ENCODE peak calls at places on chromosomes 12 and 14, in five cellular contexts. L is endodermal cell, K is cardiac muscle cell, C is psoas muscle, T is transverse colon. J is an unnamed sample.
A peak's percentile ranks its signal among the peaks of the same experiment; 100 is the strongest.

GRCh38 chr12:4270016-4270669 is 3.4 kb upstream of the CCND2 start:
- DNase-seq in L (peak; percentile 87), K (no peak), C (no peak), T (peak; percentile 66), J (no peak)

GRCh38 chr12:18595406-18595805 is 142.4 kb downstream of the PLCZ1 start:
- DNase-seq in L (no peak), K (no peak), C (no peak), T (no peak), J (no peak)

GRCh38 chr14:105287249-105288102 is 13.3 kb downstream of the BRF1 start:
- DNase-seq in L (peak; percentile 62), K (no peak), C (no peak), T (no peak), J (no peak)

GRCh38 chr12:109473006-109473405 is 4.1 kb downstream of the KCTD10 start:
- DNase-seq in L (no peak), K (no peak), C (no peak), T (no peak), J (no peak)

GRCh38 chr14:72594099-72594901 is 299.6 kb downstream of the DPF3 start:
- DNase-seq in L (no peak), K (no peak), C (no peak), T (no peak), J (no peak)

GRCh38 chr12:12244341-12244740 is 22.5 kb downstream of the LRP6 start:
- DNase-seq in L (no peak), K (no peak), C (no peak), T (no peak), J (no peak)

GRCh38 chr14:97382616-97383226 is 585.5 kb downstream of the VRK1 start:
- DNase-seq in L (peak; percentile 11), K (no peak), C (no peak), T (no peak), J (no peak)

GRCh38 chr14:106228541-106229158 is 702.3 kb downstream of the TMEM121 start:
- DNase-seq in L (no peak), K (no peak), C (no peak), T (no peak), J (no peak)

GRCh38 chr14:53391631-53392030 is 238.5 kb upstream of the DDHD1 start:
- DNase-seq in L (no peak), K (peak; percentile 26), C (no peak), T (no peak), J (no peak)

GRCh38 chr14:60485600-60486251 is at the start of gene C14orf39:
- DNase-seq in L (peak; percentile 90), K (peak; percentile 22), C (peak; percentile 55), T (no peak), J (no peak)

GRCh38 chr12:18165422-18165871 is 75.5 kb upstream of the RERGL start:
- DNase-seq in L (no peak), K (peak; percentile 69), C (no peak), T (no peak), J (no peak)

GRCh38 chr12:806116-806805 is 53.9 kb downstream of the WNK1 start:
- DNase-seq in L (no peak), K (peak; percentile 86), C (no peak), T (no peak), J (no peak)

GRCh38 chr12:802242-802995 is 50.0 kb downstream of the WNK1 start:
- DNase-seq in L (no peak), K (peak; percentile 40), C (no peak), T (no peak), J (no peak)

GRCh38 chr12:810635-811415 is 58.4 kb downstream of the WNK1 start:
- DNase-seq in L (no peak), K (no peak), C (no peak), T (no peak), J (no peak)

GRCh38 chr12:805022-805632 is 52.7 kb downstream of the WNK1 start:
- DNase-seq in L (no peak), K (no peak), C (no peak), T (no peak), J (no peak)

DNA sequence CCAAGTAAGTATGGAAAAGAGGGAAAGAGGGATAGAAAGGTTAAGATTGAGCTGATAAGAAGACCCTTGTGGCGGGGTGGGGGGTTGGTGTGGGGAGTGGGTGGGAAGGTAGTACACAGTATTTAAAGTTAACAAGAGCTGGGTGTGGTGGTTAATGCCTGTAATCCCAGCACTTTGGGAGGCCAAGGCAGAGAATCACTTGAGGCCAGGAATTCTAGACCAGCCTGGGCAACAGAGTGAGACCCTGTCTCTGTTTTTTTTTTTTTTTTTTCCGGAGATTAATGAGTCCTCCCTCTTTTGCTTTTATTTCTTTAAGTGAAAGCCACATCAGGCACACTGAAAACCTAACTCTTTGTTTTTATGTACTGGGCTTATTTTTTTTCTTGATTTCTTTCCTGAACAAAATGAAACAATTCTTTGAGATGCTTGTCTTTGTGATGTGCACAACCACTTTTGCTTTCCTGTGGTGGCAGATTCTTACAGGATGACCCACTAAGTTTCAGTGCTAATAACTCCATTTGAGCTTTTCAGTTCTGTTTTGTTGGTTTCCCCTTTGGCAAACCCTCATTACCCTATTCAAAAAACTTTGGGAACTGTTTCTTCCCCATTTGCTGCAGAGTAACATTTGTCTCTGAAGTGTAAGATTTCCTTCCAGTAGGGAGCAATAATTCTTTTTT is 54.8 kb downstream of the WNK1 start:
- DNase-seq in L (no peak), K (no peak), C (no peak), T (no peak), J (no peak)
- TF ChIP-seq CTCF in L (no peak), K (no peak), C (no peak), T (no peak), J (no peak)

DNA sequence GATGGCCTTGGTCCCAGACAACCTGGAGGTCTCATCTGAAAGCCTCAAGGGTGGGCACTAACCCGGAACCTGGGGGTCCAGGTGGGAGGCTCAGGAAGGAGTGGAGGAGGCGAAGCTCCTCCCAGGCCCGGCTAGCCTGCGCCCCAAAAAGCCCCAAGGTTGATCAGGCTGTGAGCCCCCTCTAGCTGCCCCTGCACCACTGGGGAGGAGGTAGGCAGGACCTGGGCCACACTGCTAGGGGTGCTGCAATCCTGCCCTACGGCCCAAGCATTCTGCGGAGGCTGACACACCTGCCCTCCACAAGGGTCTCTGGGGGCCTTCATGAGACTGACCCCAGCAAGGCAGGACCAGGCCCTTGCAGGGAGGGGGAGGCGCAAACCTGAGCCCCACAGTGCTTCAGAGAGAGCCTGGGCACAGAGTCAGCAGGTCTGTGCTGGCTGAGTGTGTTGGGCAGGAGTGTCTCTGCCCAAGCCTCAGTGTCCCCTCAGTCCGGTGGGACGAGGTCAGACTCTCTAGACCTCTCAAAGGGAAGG is 51.9 kb downstream of the CCDC85C start:
- DNase-seq in L (no peak), K (no peak), C (no peak), T (no peak), J (no peak)
- H3K27ac ChIP-seq in L (no peak overlapping the region), K (no peak overlapping the region), C (no peak overlapping the region), T (peak overlapping the region; percentile 74), J (peak overlapping the region; percentile 90)

GRCh38 chr12:31876568-31877424 is 82.4 kb upstream of the RESF1 start:
- DNase-seq in L (no peak), K (no peak), C (no peak), T (no peak), J (peak; percentile 16)

GRCh38 chr12:31872831-31873604 is 86.2 kb upstream of the RESF1 start:
- DNase-seq in L (no peak), K (no peak), C (no peak), T (no peak), J (no peak)

GRCh38 chr12:31874961-31875608 is 84.1 kb upstream of the RESF1 start:
- DNase-seq in L (peak; percentile 81), K (peak; percentile 91), C (peak; percentile 41), T (peak; percentile 40), J (peak; percentile 55)

GRCh38 chr12:31877884-31878283 is 81.3 kb upstream of the RESF1 start:
- DNase-seq in L (peak; percentile 53), K (no peak), C (no peak), T (no peak), J (no peak)

GRCh38 chr12:31875609-31875964 is 83.6 kb upstream of the RESF1 start:
- DNase-seq in L (no peak), K (no peak), C (no peak), T (no peak), J (no peak)
- H3K9me3 ChIP-seq in L (peaks cover 36% of the 10 kb centered on the region), K (no peaks in the 10 kb centered on the region), C (no peaks in the 10 kb centered on the region), T (no peaks in the 10 kb centered on the region), J (peaks cover 9% of the 10 kb centered on the region)

GRCh38 chr12:14416658-14417057 is 51.2 kb downstream of the ATF7IP start:
- DNase-seq in L (peak; percentile 69), K (peak; percentile 92), C (no peak), T (no peak), J (no peak)
- TF ChIP-seq CTCF in L (peak; percentile 35), K (peak; percentile 50), C (no peak), T (no peak), J (peak; percentile 26)

GRCh38 chr12:70248916-70249315 is 5.7 kb downstream of the CNOT2 start:
- DNase-seq in L (no peak), K (peak; percentile 19), C (no peak), T (no peak), J (no peak)
- H3K27ac ChIP-seq in L (no peak overlapping the region), K (no peak overlapping the region), C (no peak overlapping the region), T (no peak overlapping the region), J (no peak overlapping the region)

GRCh38 chr14:19729763-19730162 is 13.6 kb upstream of the OR4Q3 start:
- DNase-seq in L (no peak), K (no peak), C (no peak), T (no peak), J (no peak)
- H3K9me3 ChIP-seq in L (peaks cover 83% of the 10 kb centered on the region), K (peaks cover 3% of the 10 kb centered on the region), C (peaks cover 7% of the 10 kb centered on the region), T (peaks cover 8% of the 10 kb centered on the region), J (peaks cover 56% of the 10 kb centered on the region)

GRCh38 chr14:66610154-66610563 is 102.2 kb downstream of the GPHN start:
- DNase-seq in L (peak; percentile 52), K (peak; percentile 9), C (no peak), T (no peak), J (no peak)
- TF ChIP-seq CTCF in L (peak; percentile 76), K (peak; percentile 34), C (peak; percentile 17), T (peak; percentile 15), J (peak; percentile 18)

GRCh38 chr12:98758331-98758730 is 113.2 kb downstream of the APAF1 start:
- DNase-seq in L (no peak), K (peak; percentile 10), C (peak; percentile 47), T (no peak), J (peak; percentile 25)
- H3K27ac ChIP-seq in L (no peak overlapping the region), K (no peak overlapping the region), C (peak overlapping the region; percentile 23), T (no peak overlapping the region), J (no peak overlapping the region)

DNA sequence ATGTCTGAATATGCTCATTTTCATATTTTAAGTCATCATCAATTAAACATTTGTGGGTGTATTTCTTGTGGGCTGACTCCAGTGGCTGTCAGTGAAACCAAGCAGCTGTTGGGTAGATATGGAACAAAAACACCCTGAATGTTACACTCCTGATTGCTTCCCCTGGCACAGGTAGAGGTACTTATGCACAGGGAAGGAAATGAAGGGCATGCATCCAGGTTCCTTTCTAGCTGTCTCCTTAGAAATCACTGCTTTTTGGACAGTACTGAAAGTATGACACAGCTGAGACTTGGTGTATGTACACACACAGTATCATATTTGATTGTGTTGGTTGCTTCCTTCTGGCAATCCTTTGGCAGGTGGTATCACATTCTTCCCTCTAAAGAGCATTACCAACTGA is 1006.7 kb downstream of the DIO2 start:
- DNase-seq in L (no peak), K (no peak), C (no peak), T (no peak), J (no peak)
- H3K9me3 ChIP-seq in L (no peaks in the 10 kb centered on the region), K (no peaks in the 10 kb centered on the region), C (no peaks in the 10 kb centered on the region), T (no peaks in the 10 kb centered on the region), J (no peaks in the 10 kb centered on the region)